ENCODE peak calls at places on chromosomes 3 and 15, in five cellular contexts. One of them, this sample, is unnamed.

GRCh38 chr3:169618894-169619792 is 44.4 kb downstream of the MECOM start:
- DNase-seq in K562: no peak
- DNase-seq in IMR-90: no peak
- DNase-seq in GM12878: no peak
- DNase-seq in SK-N-SH: no peak
- DNase-seq in this sample: no peak

GRCh38 chr15:80172401-80172800 is 19.6 kb downstream of the FAH start:
- DNase-seq in K562: no peak
- DNase-seq in IMR-90: no peak
- DNase-seq in GM12878: no peak
- DNase-seq in SK-N-SH: no peak
- DNase-seq in this sample: no peak

GRCh38 chr3:109023656-109024254 is 70.1 kb upstream of the GUCA1C start:
- DNase-seq in K562: peak; percentile 14
- DNase-seq in IMR-90: peak; percentile 47
- DNase-seq in GM12878: peak; percentile 19
- DNase-seq in SK-N-SH: peak; percentile 27
- DNase-seq in this sample: peak; percentile 50

GRCh38 chr3:15405448-15406050 is 21.8 kb downstream of the METTL6 start:
- DNase-seq in K562: peak; percentile 64
- DNase-seq in IMR-90: peak; percentile 71
- DNase-seq in GM12878: no peak
- DNase-seq in SK-N-SH: peak; percentile 51
- DNase-seq in this sample: peak; percentile 69

GRCh38 chr3:38362825-38363224 is 16.2 kb downstream of the XYLB start:
- DNase-seq in K562: no peak
- DNase-seq in IMR-90: no peak
- DNase-seq in GM12878: no peak
- DNase-seq in SK-N-SH: no peak
- DNase-seq in this sample: no peak

GRCh38 chr3:194138732-194139084 is 2.8 kb downstream of the HES1 start:
- DNase-seq in K562: no peak
- DNase-seq in IMR-90: peak; percentile 56
- DNase-seq in GM12878: no peak
- DNase-seq in SK-N-SH: no peak
- DNase-seq in this sample: no peak

GRCh38 chr15:81407679-81408078 is 33.7 kb upstream of the TMC3 start:
- DNase-seq in K562: no peak
- DNase-seq in IMR-90: no peak
- DNase-seq in GM12878: no peak
- DNase-seq in SK-N-SH: no peak
- DNase-seq in this sample: no peak

GRCh38 chr3:69823710-69824109 is 84.4 kb downstream of the MITF start:
- DNase-seq in K562: no peak
- DNase-seq in IMR-90: peak; percentile 53
- DNase-seq in GM12878: no peak
- DNase-seq in SK-N-SH: no peak
- DNase-seq in this sample: no peak

GRCh38 chr15:37134699-37135131 is 34.4 kb upstream of the MEIS2 start:
- DNase-seq in K562: peak; percentile 78
- DNase-seq in IMR-90: peak; percentile 58
- DNase-seq in GM12878: no peak
- DNase-seq in SK-N-SH: no peak
- DNase-seq in this sample: peak; percentile 15

GRCh38 chr15:69891070-69891491 is 206.6 kb downstream of the TLE3 start:
- DNase-seq in K562: no peak
- DNase-seq in IMR-90: no peak
- DNase-seq in GM12878: no peak
- DNase-seq in SK-N-SH: no peak
- DNase-seq in this sample: no peak

GRCh38 chr3:79810529-79810928 is 42.7 kb upstream of the ROBO1 start:
- DNase-seq in K562: no peak
- DNase-seq in IMR-90: no peak
- DNase-seq in GM12878: no peak
- DNase-seq in SK-N-SH: no peak
- DNase-seq in this sample: no peak

GRCh38 chr15:66193066-66193465 is 60.5 kb downstream of the MEGF11 start:
- DNase-seq in K562: no peak
- DNase-seq in IMR-90: peak; percentile 5
- DNase-seq in GM12878: no peak
- DNase-seq in SK-N-SH: no peak
- DNase-seq in this sample: no peak

GRCh38 chr15:67196672-67197363 is 57.6 kb downstream of the AAGAB start:
- DNase-seq in K562: no peak
- DNase-seq in IMR-90: peak; percentile 93
- DNase-seq in GM12878: no peak
- DNase-seq in SK-N-SH: no peak
- DNase-seq in this sample: peak; percentile 64

DNA sequence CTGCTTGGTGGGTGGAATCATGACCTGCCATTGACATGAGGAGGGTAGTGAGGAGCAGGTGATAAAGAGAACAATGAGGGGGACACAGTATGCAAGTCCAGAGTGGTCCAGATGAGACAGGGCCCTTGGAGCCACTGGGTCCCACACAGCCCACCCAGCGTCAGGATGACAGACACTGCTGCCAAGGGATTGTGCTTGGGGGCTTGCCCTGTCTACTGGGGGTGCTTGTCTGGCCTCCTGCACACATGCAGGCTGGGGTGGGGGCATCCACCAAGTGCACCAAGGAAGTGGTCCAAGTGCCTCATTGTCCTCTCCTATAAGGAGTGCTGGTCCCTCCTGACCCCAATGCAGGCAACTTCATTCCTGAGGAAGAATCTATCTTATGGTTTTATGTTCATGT is 39.2 kb upstream of the CTSH start:
- DNase-seq in K562: no peak
- DNase-seq in IMR-90: no peak
- DNase-seq in GM12878: no peak
- DNase-seq in SK-N-SH: no peak
- DNase-seq in this sample: no peak
- TF ChIP-seq RCOR1 in K562: no peak
- TF ChIP-seq RCOR1 in IMR-90: no peak
- TF ChIP-seq RCOR1 in GM12878: no peak
- TF ChIP-seq RCOR1 in SK-N-SH: no peak
- TF ChIP-seq RCOR1 in this sample: no peak

DNA sequence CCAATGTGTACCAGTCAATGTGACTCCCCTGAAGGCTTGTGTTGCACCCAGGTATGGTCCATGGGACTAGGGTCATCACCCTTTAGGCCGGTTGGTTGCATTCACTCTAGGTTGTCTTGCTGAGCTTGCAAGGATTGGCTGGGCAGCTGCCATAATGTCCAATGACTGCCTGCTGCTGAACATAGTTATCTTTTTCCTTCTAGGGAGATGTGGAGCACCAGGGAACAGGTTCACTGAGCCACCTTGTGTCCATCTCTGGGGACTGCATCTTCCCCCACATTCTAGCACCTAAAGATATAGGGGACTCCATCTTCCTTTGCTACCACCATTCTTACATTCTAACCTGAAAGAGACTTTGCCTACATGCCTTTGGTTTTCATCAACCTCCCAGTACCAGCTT is 580.4 kb upstream of the TBL1XR1 start:
- DNase-seq in K562: peak; percentile 57
- DNase-seq in IMR-90: peak; percentile 56
- DNase-seq in GM12878: peak; percentile 20
- DNase-seq in SK-N-SH: peak; percentile 52
- DNase-seq in this sample: peak; percentile 31
- TF ChIP-seq RCOR1 in K562: peak; percentile 56
- TF ChIP-seq RCOR1 in IMR-90: no peak
- TF ChIP-seq RCOR1 in GM12878: no peak
- TF ChIP-seq RCOR1 in SK-N-SH: no peak
- TF ChIP-seq RCOR1 in this sample: no peak

GRCh38 chr3:78659386-78659987 is 1108.3 kb downstream of the ROBO1 start:
- DNase-seq in K562: peak; percentile 12
- DNase-seq in IMR-90: peak; percentile 57
- DNase-seq in GM12878: no peak
- DNase-seq in SK-N-SH: peak; percentile 21
- DNase-seq in this sample: no peak
- TF ChIP-seq RCOR1 in K562: no peak
- TF ChIP-seq RCOR1 in IMR-90: no peak
- TF ChIP-seq RCOR1 in GM12878: no peak
- TF ChIP-seq RCOR1 in SK-N-SH: no peak
- TF ChIP-seq RCOR1 in this sample: no peak

GRCh38 chr3:161253711-161254110 is 32.6 kb downstream of the NMD3 start:
- DNase-seq in K562: no peak
- DNase-seq in IMR-90: no peak
- DNase-seq in GM12878: no peak
- DNase-seq in SK-N-SH: no peak
- DNase-seq in this sample: no peak
- TF ChIP-seq RCOR1 in K562: no peak
- TF ChIP-seq RCOR1 in IMR-90: no peak
- TF ChIP-seq RCOR1 in GM12878: no peak
- TF ChIP-seq RCOR1 in SK-N-SH: no peak
- TF ChIP-seq RCOR1 in this sample: no peak

DNA sequence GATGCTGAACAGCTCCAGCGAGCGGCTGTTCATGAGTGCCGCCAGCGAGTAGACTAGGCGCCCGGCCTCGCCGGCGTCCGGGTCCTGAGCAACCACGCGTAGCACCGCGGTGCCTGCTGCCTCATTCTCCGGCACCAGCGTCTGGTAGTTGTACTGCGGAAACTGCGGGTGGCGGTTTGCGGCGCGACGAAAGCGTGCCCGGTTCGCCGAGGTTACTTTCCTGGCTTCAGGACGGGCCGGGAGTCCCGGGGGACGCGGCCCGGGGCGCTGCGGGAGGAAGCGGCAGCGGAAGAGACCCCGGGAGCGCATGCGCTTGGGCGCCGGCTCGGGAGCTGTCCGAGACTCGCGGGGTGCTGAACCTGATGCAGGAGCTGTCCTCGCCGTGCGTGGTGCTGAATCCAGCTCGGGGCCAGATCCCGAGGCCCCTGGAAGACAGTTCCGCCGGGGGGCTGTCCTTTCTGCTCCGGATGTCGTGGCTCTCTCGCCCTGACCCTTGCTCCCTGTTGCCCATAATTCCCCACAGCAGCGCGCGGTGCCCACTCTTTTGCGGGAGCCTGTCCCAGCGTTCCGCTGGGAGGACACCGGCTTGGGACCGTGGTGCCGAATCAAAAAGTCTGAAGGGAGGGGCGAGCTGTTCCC is 1.1 kb downstream of the CELSR3 start:
- DNase-seq in K562: peak; percentile 88
- DNase-seq in IMR-90: peak; percentile 41
- DNase-seq in GM12878: no peak
- DNase-seq in SK-N-SH: no peak
- DNase-seq in this sample: peak; percentile 35
- TF ChIP-seq RCOR1 in K562: peak; percentile 93
- TF ChIP-seq RCOR1 in IMR-90: peak; percentile 98
- TF ChIP-seq RCOR1 in GM12878: peak; percentile 97
- TF ChIP-seq RCOR1 in SK-N-SH: no peak
- TF ChIP-seq RCOR1 in this sample: no peak

GRCh38 chr3:123750209-123750608 is 133.9 kb downstream of the MYLK start:
- DNase-seq in K562: no peak
- DNase-seq in IMR-90: no peak
- DNase-seq in GM12878: no peak
- DNase-seq in SK-N-SH: no peak
- DNase-seq in this sample: no peak
- TF ChIP-seq RCOR1 in K562: no peak
- TF ChIP-seq RCOR1 in IMR-90: no peak
- TF ChIP-seq RCOR1 in GM12878: no peak
- TF ChIP-seq RCOR1 in SK-N-SH: no peak
- TF ChIP-seq RCOR1 in this sample: no peak

GRCh38 chr15:77857419-77857818 is 220.1 kb downstream of the TBC1D2B start:
- DNase-seq in K562: no peak
- DNase-seq in IMR-90: no peak
- DNase-seq in GM12878: no peak
- DNase-seq in SK-N-SH: no peak
- DNase-seq in this sample: no peak

GRCh38 chr15:77856718-77857346 is 220.7 kb downstream of the TBC1D2B start:
- DNase-seq in K562: no peak
- DNase-seq in IMR-90: no peak
- DNase-seq in GM12878: no peak
- DNase-seq in SK-N-SH: no peak
- DNase-seq in this sample: no peak

GRCh38 chr15:77853910-77854309 is 221.2 kb upstream of the LINGO1 start:
- DNase-seq in K562: no peak
- DNase-seq in IMR-90: no peak
- DNase-seq in GM12878: no peak
- DNase-seq in SK-N-SH: no peak
- DNase-seq in this sample: no peak

GRCh38 chr15:77853008-77853328 is 220.3 kb upstream of the LINGO1 start:
- DNase-seq in K562: no peak
- DNase-seq in IMR-90: no peak
- DNase-seq in GM12878: no peak
- DNase-seq in SK-N-SH: no peak
- DNase-seq in this sample: no peak

GRCh38 chr15:77855871-77856270 is 221.6 kb downstream of the TBC1D2B start:
- DNase-seq in K562: no peak
- DNase-seq in IMR-90: no peak
- DNase-seq in GM12878: no peak
- DNase-seq in SK-N-SH: no peak
- DNase-seq in this sample: no peak
- TF ChIP-seq RCOR1 in K562: no peak
- TF ChIP-seq RCOR1 in IMR-90: no peak
- TF ChIP-seq RCOR1 in GM12878: no peak
- TF ChIP-seq RCOR1 in SK-N-SH: no peak
- TF ChIP-seq RCOR1 in this sample: no peak

DNA sequence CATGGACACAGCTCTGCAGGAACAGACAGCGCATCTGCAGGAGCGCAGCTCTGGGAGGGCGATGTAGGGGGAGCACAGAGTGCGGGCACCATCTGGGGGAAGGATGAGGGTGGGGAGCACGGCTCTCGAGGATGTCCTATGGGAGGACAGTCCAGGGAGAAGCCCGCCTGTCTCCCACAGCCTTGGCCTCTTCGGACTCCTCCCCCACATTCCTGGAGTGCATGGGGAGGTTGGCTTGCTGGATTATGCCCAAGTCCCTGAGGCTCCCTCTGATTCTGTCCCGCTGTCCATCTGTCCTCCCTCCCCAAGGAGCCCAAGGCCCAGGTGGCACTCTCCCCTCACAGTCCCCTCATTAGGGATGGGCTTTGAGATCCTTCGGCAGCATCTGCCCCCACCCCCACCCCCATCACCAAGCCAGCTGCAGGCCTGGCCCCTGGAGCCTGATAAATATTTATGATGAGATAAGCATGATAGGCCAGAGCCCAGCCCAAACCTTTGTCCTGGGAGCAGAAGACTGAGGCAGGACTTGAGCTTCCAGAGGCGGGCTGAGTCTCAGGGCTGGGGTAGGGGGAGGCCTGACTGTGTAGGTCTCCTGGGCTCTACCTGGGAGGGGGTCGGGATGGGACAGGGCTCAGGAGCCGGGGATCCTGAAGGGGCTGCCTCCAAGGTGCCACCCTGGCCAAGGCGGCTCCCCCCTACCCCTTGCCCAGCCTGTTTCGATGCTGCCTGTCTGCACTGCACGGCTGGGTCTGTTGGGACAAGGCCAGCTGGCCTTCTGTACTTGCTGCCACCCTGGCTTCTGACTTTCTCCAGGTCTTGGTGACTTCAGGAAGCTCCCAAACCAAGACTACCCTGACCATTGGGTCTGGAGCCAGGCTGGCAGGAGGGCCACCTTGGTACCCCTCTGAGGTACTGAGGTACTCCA is 28.6 kb upstream of the SEMA3F start:
- DNase-seq in K562: peak; percentile 35
- DNase-seq in IMR-90: peak; percentile 45
- DNase-seq in GM12878: no peak
- DNase-seq in SK-N-SH: peak; percentile 58
- DNase-seq in this sample: no peak
- TF ChIP-seq RCOR1 in K562: no peak
- TF ChIP-seq RCOR1 in IMR-90: no peak
- TF ChIP-seq RCOR1 in GM12878: no peak
- TF ChIP-seq RCOR1 in SK-N-SH: no peak
- TF ChIP-seq RCOR1 in this sample: no peak

GRCh38 chr3:23103764-23104163 is 99.4 kb upstream of the UBE2E2 start:
- DNase-seq in K562: no peak
- DNase-seq in IMR-90: no peak
- DNase-seq in GM12878: no peak
- DNase-seq in SK-N-SH: no peak
- DNase-seq in this sample: no peak
- TF ChIP-seq RCOR1 in K562: no peak
- TF ChIP-seq RCOR1 in IMR-90: no peak
- TF ChIP-seq RCOR1 in GM12878: no peak
- TF ChIP-seq RCOR1 in SK-N-SH: no peak
- TF ChIP-seq RCOR1 in this sample: no peak

GRCh38 chr3:114608293-114608692 is 314.5 kb downstream of the TIGIT start:
- DNase-seq in K562: no peak
- DNase-seq in IMR-90: peak; percentile 95
- DNase-seq in GM12878: no peak
- DNase-seq in SK-N-SH: no peak
- DNase-seq in this sample: peak; percentile 18
- TF ChIP-seq RCOR1 in K562: no peak
- TF ChIP-seq RCOR1 in IMR-90: peak; percentile 96
- TF ChIP-seq RCOR1 in GM12878: no peak
- TF ChIP-seq RCOR1 in SK-N-SH: no peak
- TF ChIP-seq RCOR1 in this sample: no peak

This sample was measured in A549.